ENCODE peak calls at places on chromosomes 2 and 18, in six cellular contexts. W, C, V, Z, R and K are unnamed samples.

GRCh38 chr2:134457353-134457752 is 203.5 kb downstream of the MGAT5 start:
- DNase-seq in C (no peak), V (peak; percentile 15), W (no peak), Z (no peak), R (no peak), K (no peak)

GRCh38 chr2:10258726-10259125 is 44.0 kb upstream of the HPCAL1 start:
- DNase-seq in W (no peak), V (no peak), Z (no peak), R (no peak), C (no peak), K (no peak)

GRCh38 chr2:23434721-23435121 is 49.7 kb downstream of the KLHL29 start:
- DNase-seq in C (no peak), W (no peak), V (peak; percentile 17), R (no peak), Z (no peak), K (no peak)

GRCh38 chr2:30665761-30666306 is 141.4 kb downstream of the CAPN13 start:
- DNase-seq in R (peak; percentile 26), C (no peak), Z (no peak), W (no peak), V (no peak), K (peak; percentile 89)

GRCh38 chr2:43340945-43341356 is 114.5 kb upstream of the ZFP36L2 start:
- DNase-seq in Z (no peak), R (no peak), V (no peak), W (no peak), C (peak; percentile 83), K (no peak)

GRCh38 chr2:67872481-67872880 is 190.3 kb downstream of the C1D start:
- DNase-seq in W (no peak), R (no peak), C (no peak), V (no peak), Z (no peak), K (no peak)

GRCh38 chr2:72896446-72896845 is 9.2 kb downstream of the SPR start:
- DNase-seq in W (no peak), C (peak; percentile 46), V (no peak), R (no peak), Z (no peak), K (no peak)

GRCh38 chr2:237673130-237673921 is 45.9 kb downstream of the LRRFIP1 start:
- DNase-seq in C (no peak), W (peak; percentile 86), R (peak; percentile 72), V (peak; percentile 68), Z (peak; percentile 96), K (no peak)

GRCh38 chr2:226977775-226978190 is 141.9 kb downstream of the RHBDD1 start:
- DNase-seq in V (no peak), Z (no peak), R (no peak), C (peak; percentile 69), W (no peak), K (no peak)

GRCh38 chr18:79914614-79915160 is 36.8 kb downstream of the SLC66A2 start:
- DNase-seq in C (no peak), V (peak; percentile 16), Z (no peak), R (no peak), W (no peak), K (peak; percentile 53)

GRCh38 chr2:181778621-181779195 is 98.4 kb upstream of the NEUROD1 start:
- DNase-seq in C (peak; percentile 57), W (no peak), V (no peak), R (no peak), Z (no peak), K (no peak)

GRCh38 chr18:56652802-56653201 is 1.6 kb downstream of the WDR7 start:
- DNase-seq in R (no peak), Z (no peak), V (no peak), C (no peak), W (no peak), K (no peak)

GRCh38 chr2:3180082-3180908 is 197.3 kb downstream of the EIPR1 start:
- DNase-seq in Z (no peak), W (no peak), C (no peak), V (no peak), R (no peak), K (peak; percentile 93)

GRCh38 chr18:37395138-37395537 is 170.5 kb downstream of the CELF4 start:
- DNase-seq in V (no peak), R (no peak), W (no peak), Z (no peak), C (no peak), K (no peak)

GRCh38 chr2:189407944-189408209 is 33.4 kb upstream of the WDR75 start:
- DNase-seq in C (no peak), V (no peak), R (no peak), Z (no peak), W (no peak), K (no peak)

GRCh38 chr2:194346189-194346588 is 1310.8 kb upstream of the SLC39A10 start:
- DNase-seq in V (no peak), W (no peak), Z (no peak), C (no peak), R (no peak), K (no peak)

GRCh38 chr2:44324971-44325426 is 36.3 kb downstream of the PREPL start:
- DNase-seq in Z (no peak), C (peak; percentile 83), W (peak; percentile 49), R (no peak), V (no peak), K (no peak)

GRCh38 chr2:234494361-234495075 is 2.4 kb downstream of the ARL4C start:
- DNase-seq in R (peak; percentile 43), Z (no peak), V (peak; percentile 37), C (peak; percentile 86), W (no peak), K (no peak)

GRCh38 chr2:166057363-166058169 is 70.3 kb downstream of the SCN1A start:
- DNase-seq in C (peak; percentile 62), Z (no peak), V (no peak), W (no peak), R (no peak), K (no peak)

GRCh38 chr18:35029770-35030169 is 11.4 kb upstream of the MAPRE2 start:
- DNase-seq in W (no peak), Z (no peak), V (no peak), R (no peak), C (no peak), K (no peak)
- H3K4me3 ChIP-seq in W (peak overlapping the region; percentile 40), Z (peak overlapping the region; percentile 26), V (peak overlapping the region; percentile 6), R (no peak overlapping the region), C (no peak overlapping the region), K (peak overlapping the region; percentile 39)

DNA sequence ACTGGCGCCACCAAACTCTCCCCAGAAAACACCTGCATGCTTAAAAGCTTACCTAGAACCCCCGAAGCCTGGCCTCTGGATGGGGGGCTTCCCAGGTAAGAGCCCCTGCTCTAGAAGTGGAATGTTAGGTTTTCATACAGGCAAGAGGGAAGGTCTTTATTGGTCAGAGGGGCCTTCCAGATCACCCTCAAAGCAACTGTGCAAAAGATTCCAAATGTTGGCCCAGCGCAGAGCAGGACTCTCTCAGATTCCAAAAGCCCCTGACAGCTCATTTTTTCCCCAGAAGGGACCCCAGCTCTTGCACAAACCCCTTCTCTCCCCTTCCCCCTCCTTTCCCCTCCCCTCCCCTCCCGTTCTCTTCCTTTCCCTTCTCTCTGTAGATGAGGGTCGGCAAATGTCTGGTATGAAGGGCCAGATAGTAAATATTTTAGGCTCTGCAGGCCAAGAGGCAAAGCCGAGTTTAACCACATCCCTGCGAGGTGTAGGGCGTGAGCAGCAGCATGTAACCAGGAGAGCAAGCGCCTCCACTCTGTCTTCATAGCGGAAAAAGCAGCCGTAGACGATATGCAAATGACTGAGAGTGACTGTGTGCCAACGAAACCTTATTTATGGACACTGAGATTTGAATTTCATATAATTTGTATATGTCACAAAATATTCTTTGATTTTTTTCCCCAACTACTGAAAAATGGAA is 116.9 kb downstream of the SMAD7 start:
- DNase-seq in W (peak; percentile 45), R (no peak), Z (no peak), C (no peak), V (peak; percentile 11), K (no peak)
- H3K4me3 ChIP-seq in W (no peak overlapping the region), R (no peak overlapping the region), Z (peak overlapping the region; percentile 31), C (no peak overlapping the region), V (no peak overlapping the region), K (no peak overlapping the region)

GRCh38 chr2:240451791-240452470 is 16.5 kb downstream of the GPC1 start:
- DNase-seq in V (no peak), W (peak; percentile 51), R (no peak), C (no peak), Z (peak; percentile 69), K (no peak)
- H3K4me3 ChIP-seq in V (peak overlapping the region; percentile 65), W (peak overlapping the region; percentile 58), R (no peak overlapping the region), C (peak overlapping the region; percentile 63), Z (peak overlapping the region; percentile 28), K (peak overlapping the region; percentile 73)

DNA sequence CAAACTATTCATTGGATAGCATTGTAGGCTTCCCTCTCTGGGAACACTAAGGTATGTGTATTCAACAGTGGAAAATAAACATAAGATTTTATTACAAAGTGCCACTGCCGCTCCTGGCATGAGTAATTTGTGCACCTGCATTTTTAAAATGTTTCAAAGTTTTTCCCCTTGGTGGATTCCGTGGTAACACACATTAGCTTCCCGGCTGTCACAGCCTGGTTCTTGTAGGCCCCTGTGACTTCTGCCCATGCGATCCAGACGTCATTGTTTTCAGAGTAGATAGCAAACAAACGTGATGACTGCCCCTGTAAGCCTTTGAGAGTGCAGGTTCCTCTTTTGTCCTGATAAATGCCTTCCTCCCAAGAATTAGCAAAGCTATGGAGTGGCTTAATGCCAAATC is 421.0 kb downstream of the ZNF521 start:
- DNase-seq in Z (no peak), W (no peak), V (peak; percentile 49), R (no peak), C (no peak), K (no peak)
- H3K4me3 ChIP-seq in Z (no peak overlapping the region), W (no peak overlapping the region), V (no peak overlapping the region), R (no peak overlapping the region), C (no peak overlapping the region), K (no peak overlapping the region)

GRCh38 chr2:172087191-172087779 is 2.0 kb downstream of the DLX1 start:
- DNase-seq in W (no peak), V (no peak), R (no peak), Z (no peak), C (peak; percentile 9), K (no peak)

GRCh38 chr2:172086349-172087190 is 1.3 kb downstream of the DLX1 start:
- DNase-seq in Z (no peak), R (no peak), C (peak; percentile 24), V (no peak), W (no peak), K (peak; percentile 89)

GRCh38 chr2:172089005-172089504 is 3.7 kb downstream of the DLX1 start:
- DNase-seq in W (no peak), Z (no peak), V (no peak), R (no peak), C (no peak), K (no peak)

GRCh38 chr2:172088245-172089004 is 3.1 kb downstream of the DLX1 start:
- DNase-seq in C (no peak), V (no peak), R (no peak), W (no peak), Z (no peak), K (peak; percentile 77)

GRCh38 chr2:172087780-172088244 is 2.5 kb downstream of the DLX1 start:
- DNase-seq in C (peak; percentile 9), V (no peak), R (no peak), Z (no peak), W (no peak), K (peak; percentile 75)
- H3K4me3 ChIP-seq in C (peak overlapping the region; percentile 6), V (no peak overlapping the region), R (no peak overlapping the region), Z (no peak overlapping the region), W (peak overlapping the region; percentile 4), K (peak overlapping the region; percentile 49)